ENCODE peak calls at places on chromosomes 16 and 17, in six cellular contexts. T, Z, S, F, D and G are unnamed samples.

GRCh38 chr16:2871926-2872325 is 11.1 kb upstream of the FLYWCH2 start:
- DNase-seq in Z (no peak), T (no peak), D (no peak), S (no peak), F (no peak), G (no peak)

GRCh38 chr17:66091440-66092080 is 100.4 kb downstream of the CEP112 start:
- DNase-seq in Z (no peak), D (no peak), F (no peak), T (no peak), S (no peak), G (no peak)

GRCh38 chr16:17305694-17306093 is 165.1 kb downstream of the XYLT1 start:
- DNase-seq in T (no peak), F (no peak), D (no peak), Z (no peak), S (no peak), G (no peak)

GRCh38 chr17:47967607-47968252 is 3.2 kb upstream of the CDK5RAP3 start:
- DNase-seq in D (peak), S (peak), T (no peak), Z (peak), F (no peak), G (peak)

GRCh38 chr16:53913082-53913870 is 209.3 kb downstream of the FTO start:
- DNase-seq in Z (peak), S (peak), T (no peak), F (no peak), D (peak), G (no peak)

GRCh38 chr16:27972500-27972899 is 91.0 kb downstream of the GSG1L start:
- DNase-seq in D (peak), Z (peak), S (peak), F (peak), T (peak), G (peak)

GRCh38 chr17:41544935-41545334 is 16.8 kb upstream of the KRT19 start:
- DNase-seq in D (no peak), F (no peak), S (no peak), Z (no peak), T (no peak), G (peak)

GRCh38 chr16:6019490-6019991 is 921.9 kb upstream of the EEF2KMT start:
- DNase-seq in S (no peak), Z (no peak), F (no peak), D (no peak), T (no peak), G (peak)

GRCh38 chr17:5365831-5366230 is 53.6 kb downstream of the NUP88 start:
- DNase-seq in F (no peak), S (peak), Z (no peak), D (no peak), T (no peak), G (no peak)

GRCh38 chr16:72604375-72604774 is 432.4 kb upstream of the PMFBP1 start:
- DNase-seq in Z (no peak), S (no peak), D (no peak), F (no peak), T (no peak), G (no peak)

GRCh38 chr16:8634991-8635736 is 13.7 kb downstream of the METTL22 start:
- DNase-seq in F (no peak), D (peak), S (no peak), T (no peak), Z (peak), G (peak)

GRCh38 chr17:79925242-79925957 is 86.2 kb upstream of the CBX4 start:
- DNase-seq in T (no peak), Z (peak), F (peak), D (peak), S (no peak), G (peak)

GRCh38 chr16:30926937-30927788 is 3.8 kb downstream of the FBXL19 start:
- DNase-seq in Z (no peak), F (no peak), D (no peak), T (no peak), S (no peak), G (peak)

GRCh38 chr16:68782198-68783174 is 45.4 kb downstream of the CDH1 start:
- DNase-seq in F (no peak), T (no peak), Z (no peak), S (no peak), D (no peak), G (no peak)

GRCh38 chr16:83772806-83773205 is 35.0 kb upstream of the HSBP1 start:
- DNase-seq in S (no peak), F (no peak), D (no peak), T (no peak), Z (no peak), G (no peak)

GRCh38 chr17:83151056-83151441 is 71.6 kb downstream of the METRNL start:
- DNase-seq in T (no peak), D (no peak), F (no peak), Z (no peak), S (no peak), G (peak)

GRCh38 chr16:12348733-12349704 is 372.5 kb downstream of the SNX29 start:
- DNase-seq in F (no peak), D (no peak), S (no peak), Z (no peak), T (no peak), G (no peak)

GRCh38 chr17:82222816-82223215 is 6.0 kb upstream of the SLC16A3 start:
- DNase-seq in D (no peak), S (no peak), F (no peak), Z (no peak), T (no peak), G (peak)

GRCh38 chr17:28173801-28174200 is 131.3 kb downstream of the NLK start:
- DNase-seq in T (no peak), Z (no peak), D (no peak), S (no peak), F (no peak), G (no peak)

GRCh38 chr16:2895813-2896212 is 12.8 kb downstream of the FLYWCH2 start:
- DNase-seq in F (no peak), S (no peak), D (peak), Z (peak), T (no peak), G (no peak)

GRCh38 chr16:21033707-21034106 is 116.9 kb downstream of the DNAH3 start:
- DNase-seq in F (no peak), Z (peak), D (no peak), T (no peak), S (no peak), G (no peak)

GRCh38 chr17:40551874-40552768 is 13.2 kb downstream of the CCR7 start:
- DNase-seq in T (no peak), D (peak), S (no peak), F (peak), Z (peak), G (peak)

GRCh38 chr16:53504161-53504663 is 1.2 kb upstream of the AKTIP start:
- DNase-seq in Z (peak), D (peak), S (peak), F (peak), T (peak), G (peak)

GRCh38 chr17:75666959-75667790 is at the start of the genes RECQL5 and SAP30BP:
- DNase-seq in D (peak), F (peak), Z (peak), S (peak), T (peak), G (peak)

GRCh38 chr17:44878627-44879221 is 20.5 kb downstream of the EFTUD2 start:
- DNase-seq in T (peak), Z (peak), D (peak), F (peak), S (no peak), G (peak)

GRCh38 chr17:75758131-75758905 is 6.7 kb downstream of the GALK1 start:
- DNase-seq in F (no peak), T (no peak), Z (no peak), S (no peak), D (no peak), G (peak)

GRCh38 chr16:55567382-55567781 is 898 bp downstream of the CAPNS2 start:
- DNase-seq in T (no peak), D (peak), F (no peak), Z (peak), S (peak), G (no peak)

GRCh38 chr17:36931697-36932382 is 5.4 kb upstream of the LHX1 start:
- DNase-seq in D (no peak), S (no peak), T (no peak), Z (no peak), F (no peak), G (peak)

GRCh38 chr16:10655415-10655977 is 39.2 kb downstream of the TEKT5 start:
- DNase-seq in S (peak), F (no peak), T (no peak), D (no peak), Z (no peak), G (no peak)

DNA sequence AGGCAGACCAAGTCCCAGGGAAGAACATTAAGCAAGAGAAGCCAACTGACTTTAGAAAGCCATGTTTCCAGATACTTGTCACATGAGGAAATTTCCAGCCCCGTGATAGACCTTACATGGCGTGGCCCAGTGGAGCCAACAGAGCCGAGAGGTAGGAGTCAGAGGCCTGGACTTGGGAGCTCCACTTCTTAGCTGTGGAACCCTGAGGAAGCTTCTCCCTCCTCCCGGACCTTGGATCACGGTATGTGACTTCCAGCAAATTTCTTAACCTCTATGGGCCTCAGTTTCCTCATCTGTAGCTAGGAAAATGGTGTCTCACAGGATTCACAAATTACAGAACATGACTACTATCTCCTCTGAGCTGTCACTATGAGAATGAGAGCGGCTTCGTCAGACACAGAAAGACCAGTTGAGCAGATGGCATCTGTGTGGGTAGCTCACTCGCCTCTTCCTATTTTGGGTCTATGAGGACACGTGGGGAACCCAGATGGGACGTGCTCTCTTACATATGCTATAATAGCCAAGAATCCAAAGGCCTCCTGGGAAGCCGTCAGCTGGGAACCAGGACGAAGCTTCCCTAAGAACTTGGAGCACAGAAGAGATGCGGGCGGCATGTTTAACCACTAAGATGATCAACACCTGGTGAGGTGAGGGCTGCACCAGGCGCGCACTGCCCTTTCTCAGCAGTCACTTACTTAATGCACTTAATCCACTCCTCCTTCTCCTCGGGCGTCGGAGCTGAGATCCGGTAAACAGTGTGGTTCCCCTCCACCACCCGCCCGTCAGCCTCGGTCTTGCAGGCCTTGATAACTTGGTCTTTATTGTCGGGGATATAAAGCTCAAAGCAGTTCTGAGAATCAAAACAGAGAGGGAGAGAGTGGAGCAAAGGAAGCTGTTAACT is 102.3 kb downstream of the CYTH1 start:
- DNase-seq in D (no peak), Z (no peak), F (no peak), T (no peak), S (no peak), G (no peak)
- H3K9ac ChIP-seq in D (no peak), Z (no peak), F (no peak), T (no peak), S (no peak), G (no peak)

GRCh38 chr17:57285681-57286080 is 29.4 kb downstream of the MSI2 start:
- DNase-seq in D (no peak), Z (no peak), S (no peak), T (peak), F (no peak), G (no peak)
- H3K9ac ChIP-seq in D (no peak), Z (no peak), S (no peak), T (peak), F (no peak), G (no peak)

GRCh38 chr17:77271421-77271820 is 130.7 kb downstream of the SEC14L1 start:
- DNase-seq in D (no peak), T (no peak), F (no peak), S (no peak), Z (no peak), G (no peak)

GRCh38 chr17:77269696-77270681 is 129.2 kb downstream of the SEC14L1 start:
- DNase-seq in T (no peak), F (no peak), Z (no peak), S (no peak), D (no peak), G (no peak)

GRCh38 chr17:77274137-77274829 is 133.5 kb downstream of the SEC14L1 start:
- DNase-seq in F (no peak), T (no peak), S (no peak), D (no peak), Z (no peak), G (no peak)

DNA sequence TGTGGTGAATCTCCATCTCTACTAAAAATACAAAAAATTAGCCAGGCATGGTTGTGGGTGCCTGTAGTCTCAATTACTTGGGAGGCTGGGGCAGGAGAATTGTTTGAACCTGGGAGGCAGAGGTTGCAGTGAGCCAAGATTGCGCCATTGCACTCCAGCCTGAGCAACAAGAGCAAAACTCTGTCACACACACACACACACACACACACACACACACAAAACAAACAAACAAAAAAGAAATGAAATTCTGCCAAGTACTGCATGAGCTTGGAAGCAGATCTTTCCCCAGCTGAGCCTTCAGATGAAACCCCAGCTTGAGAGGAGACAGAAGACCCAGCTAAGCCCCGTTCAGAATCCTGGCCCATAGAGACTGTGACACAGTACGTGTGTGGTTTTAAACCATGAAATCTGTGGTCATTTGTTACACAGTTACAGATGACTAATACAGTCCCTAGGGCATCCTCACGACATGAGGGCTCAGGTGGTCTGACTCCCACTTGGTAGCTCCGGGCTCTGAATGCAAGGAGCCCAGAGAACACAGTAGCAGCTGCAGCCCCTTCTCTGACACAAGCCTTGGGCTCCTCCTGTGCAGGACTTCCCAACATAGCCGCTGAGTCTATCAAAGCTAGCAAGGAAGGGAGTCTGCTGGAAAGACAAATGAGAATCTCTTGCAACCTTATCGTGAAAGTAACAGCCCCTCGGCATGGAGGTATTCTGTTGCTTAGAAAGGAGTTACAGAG is 132.8 kb downstream of the SEC14L1 start:
- DNase-seq in D (peak), F (no peak), Z (no peak), T (no peak), S (no peak), G (no peak)
- H3K9ac ChIP-seq in D (no peak), F (no peak), Z (no peak), T (no peak), S (no peak), G (no peak)

GRCh38 chr17:72743037-72743467 is 349.4 kb downstream of the SLC39A11 start:
- DNase-seq in D (no peak), T (no peak), Z (no peak), F (no peak), S (no peak), G (peak)
- H3K9ac ChIP-seq in D (no peak), T (no peak), Z (no peak), F (no peak), S (no peak), G (no peak)

GRCh38 chr17:30952645-30953393 is 18.0 kb upstream of the RNF135 start:
- DNase-seq in D (no peak), S (no peak), T (no peak), F (no peak), Z (no peak), G (no peak)
- H3K9ac ChIP-seq in D (no peak), S (no peak), T (no peak), F (no peak), Z (no peak), G (no peak)

GRCh38 chr17:39169101-39169500 is 3.1 kb upstream of the ARL5C start:
- DNase-seq in Z (no peak), D (no peak), T (no peak), F (no peak), S (no peak), G (no peak)

GRCh38 chr17:39170051-39170450 is 4.1 kb upstream of the ARL5C start:
- DNase-seq in D (no peak), T (no peak), S (no peak), Z (no peak), F (no peak), G (no peak)

GRCh38 chr17:39169518-39169917 is 3.6 kb upstream of the ARL5C start:
- DNase-seq in T (no peak), Z (no peak), F (no peak), D (no peak), S (no peak), G (no peak)

GRCh38 chr17:39171933-39172332 is 6.0 kb upstream of the ARL5C start:
- DNase-seq in Z (no peak), F (no peak), T (no peak), S (no peak), D (no peak), G (peak)

DNA sequence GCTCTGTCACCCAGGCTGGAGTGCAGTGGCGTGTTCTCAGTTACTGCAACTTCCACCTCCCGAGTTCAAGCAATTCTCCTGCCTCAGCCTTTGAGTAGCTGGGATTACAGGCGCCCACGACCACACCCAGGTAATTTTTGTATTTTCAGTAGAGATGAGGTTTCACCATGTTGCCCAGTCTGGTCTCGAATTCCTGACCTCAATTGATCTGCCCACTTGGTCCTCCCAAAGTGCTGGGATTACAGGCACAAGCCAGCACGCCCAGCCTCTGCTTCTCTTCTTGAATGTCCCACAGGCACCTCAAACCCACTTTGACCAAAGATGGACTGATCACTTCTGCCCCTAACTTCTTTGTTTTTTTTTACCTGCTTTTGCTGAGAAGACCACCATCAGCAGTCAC is 4.6 kb upstream of the ARL5C start:
- DNase-seq in T (no peak), Z (no peak), S (no peak), F (no peak), D (no peak), G (no peak)
- H3K9ac ChIP-seq in T (no peak), Z (no peak), S (no peak), F (no peak), D (no peak), G (no peak)

GRCh38 chr16:1379054-1379862 is 27.5 kb downstream of the GNPTG start:
- DNase-seq in F (peak), S (peak), T (peak), Z (peak), D (peak), G (peak)
- H3K9ac ChIP-seq in F (no peak), S (peak), T (peak), Z (peak), D (peak), G (peak)

GRCh38 chr17:17971431-17972125 is 622 bp downstream of the TOM1L2 start:
- DNase-seq in F (peak), D (no peak), T (no peak), Z (peak), S (no peak), G (no peak)

GRCh38 chr17:17975441-17975840 is 2.8 kb downstream of the DRC3 start:
- DNase-seq in T (no peak), D (no peak), F (no peak), Z (no peak), S (no peak), G (no peak)

GRCh38 chr17:17970699-17971430 is 1.3 kb downstream of the TOM1L2 start:
- DNase-seq in F (no peak), T (no peak), S (no peak), D (no peak), Z (peak), G (no peak)

GRCh38 chr17:17972126-17972951 is at the start of the genes DRC3 and TOM1L2:
- DNase-seq in D (peak), T (peak), S (peak), F (peak), Z (peak), G (peak)

DNA sequence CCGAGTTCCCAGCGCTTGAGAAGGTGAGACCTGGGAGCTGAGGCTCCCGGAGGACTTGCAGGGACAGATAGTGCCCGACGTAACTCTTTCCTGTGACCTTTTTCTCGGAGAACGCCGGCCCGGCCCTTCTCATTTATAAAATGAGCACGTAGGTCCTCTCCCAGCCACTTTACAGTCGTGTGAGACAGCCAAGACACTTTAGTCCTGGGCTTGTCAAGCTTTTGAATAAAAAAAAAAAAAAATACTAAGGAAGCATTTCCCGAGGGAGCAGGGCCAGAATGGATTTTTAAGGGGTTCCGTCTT is 241 bp downstream of the DRC3 start:
- DNase-seq in T (no peak), D (no peak), S (no peak), F (no peak), Z (no peak), G (no peak)
- H3K9ac ChIP-seq in T (peak), D (no peak), S (peak), F (peak), Z (peak), G (peak)

GRCh38 chr17:64077409-64077808 is 52.5 kb downstream of the ERN1 start:
- DNase-seq in Z (peak), T (no peak), D (peak), S (no peak), F (no peak), G (no peak)
- H3K9ac ChIP-seq in Z (no peak), T (peak), D (no peak), S (no peak), F (no peak), G (no peak)